ENCODE peak calls at places on chromosomes 7 and 10, in nine cellular contexts. S is mucosa of descending colon; T is esophagus squamous epithelium; A is cardiac fibroblast; Q is H9; J is CD4-positive, alpha-beta T cell; Y is fibroblast of villous mesenchyme; F is PC-9; I is WTC11. U is an unnamed sample.

GRCh38 chr10:35433851-35434426 is 97.6 kb downstream of the CCNY start:
- DNase-seq in S (no peak), T (no peak), A (peak; percentile 74), Q (no peak), J (no peak), Y (peak; percentile 90), F (no peak), I (no peak), U (no peak)

GRCh38 chr10:34187201-34187600 is 627.9 kb downstream of the PARD3 start:
- DNase-seq in S (no peak), T (no peak), A (peak; percentile 34), Q (no peak), J (no peak), Y (no peak), F (no peak), I (no peak), U (no peak)

GRCh38 chr7:16579216-16579615 is 52.6 kb downstream of the LRRC72 start:
- DNase-seq in S (no peak), T (no peak), A (no peak), Q (no peak), J (no peak), Y (no peak), F (no peak), I (no peak), U (no peak)

GRCh38 chr10:4127518-4128315 is 342.7 kb upstream of the KLF6 start:
- DNase-seq in S (no peak), T (no peak), A (no peak), Q (no peak), J (no peak), Y (peak; percentile 69), F (no peak), I (no peak), U (no peak)

GRCh38 chr10:21217107-21217506 is 308.4 kb downstream of the SKIDA1 start:
- DNase-seq in S (no peak), T (no peak), A (peak; percentile 54), Q (no peak), J (no peak), Y (no peak), F (no peak), I (no peak), U (no peak)

GRCh38 chr7:11437987-11438386 is 394.0 kb downstream of the THSD7A start:
- DNase-seq in S (no peak), T (no peak), A (peak; percentile 50), Q (no peak), J (no peak), Y (peak; percentile 87), F (no peak), I (no peak), U (no peak)

GRCh38 chr7:24817339-24817738 is 60.1 kb upstream of the GSDME start:
- DNase-seq in S (no peak), T (no peak), A (no peak), Q (no peak), J (no peak), Y (no peak), F (no peak), I (no peak), U (no peak)

GRCh38 chr7:82477733-82478515 is 34.3 kb upstream of the CACNA2D1 start:
- DNase-seq in S (no peak), T (no peak), A (no peak), Q (no peak), J (no peak), Y (no peak), F (no peak), I (no peak), U (no peak)

GRCh38 chr10:110827410-110827809 is 44.3 kb upstream of the PDCD4 start:
- DNase-seq in S (no peak), T (no peak), A (peak; percentile 26), Q (no peak), J (no peak), Y (peak; percentile 54), F (no peak), I (no peak), U (no peak)

GRCh38 chr10:77456414-77456813 is 181.2 kb downstream of the KCNMA1 start:
- DNase-seq in S (peak; percentile 55), T (no peak), A (no peak), Q (no peak), J (no peak), Y (no peak), F (no peak), I (no peak), U (no peak)

GRCh38 chr7:151110236-151110940 is 24.1 kb downstream of the AGAP3 start:
- DNase-seq in S (no peak), T (no peak), A (no peak), Q (no peak), J (no peak), Y (no peak), F (no peak), I (no peak), U (no peak)

GRCh38 chr10:22723343-22723779 is 9.0 kb upstream of the PIP4K2A start:
- DNase-seq in S (no peak), T (no peak), A (no peak), Q (no peak), J (no peak), Y (no peak), F (no peak), I (no peak), U (no peak)

GRCh38 chr7:87564290-87564963 is 36.3 kb downstream of the ABCB1 start:
- DNase-seq in S (peak; percentile 42), T (no peak), A (no peak), Q (peak; percentile 75), J (no peak), Y (no peak), F (peak; percentile 36), I (peak; percentile 56), U (no peak)

DNA sequence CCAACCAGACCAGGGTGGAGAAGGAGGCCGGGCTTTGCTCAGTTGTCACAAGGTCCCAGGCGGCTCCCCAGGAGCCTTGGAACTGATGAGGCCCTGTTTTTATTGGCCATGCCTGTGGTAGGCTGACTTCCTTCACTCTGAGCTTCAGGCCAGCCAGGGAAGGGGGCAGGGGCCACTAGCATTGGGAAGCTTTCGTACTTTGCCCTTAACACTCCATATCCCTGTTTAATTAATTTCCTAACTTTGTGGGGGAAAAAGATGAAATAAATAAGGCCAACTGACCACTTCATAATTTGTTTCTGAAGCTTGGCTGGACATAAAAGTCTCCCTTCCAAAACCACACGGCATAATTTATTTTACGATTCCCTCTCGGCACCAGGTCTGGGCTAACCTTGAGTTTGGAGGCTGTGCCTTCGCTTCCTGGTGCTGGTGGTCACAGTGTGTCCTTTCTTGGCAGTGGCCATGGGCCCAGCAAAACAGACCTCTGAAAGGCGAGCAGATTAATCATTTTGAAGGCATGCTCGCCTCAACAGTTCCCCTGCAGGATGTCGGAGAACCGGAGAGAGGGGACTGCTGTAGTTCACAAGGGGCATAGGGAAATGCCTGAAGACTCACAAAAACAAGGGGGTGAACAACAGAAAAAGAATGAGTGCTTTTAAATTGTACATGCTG is 965.9 kb downstream of the LRMDA start:
- DNase-seq in S (no peak), T (no peak), A (no peak), Q (no peak), J (no peak), Y (peak; percentile 20), F (no peak), I (no peak), U (no peak)
- TF ChIP-seq CTCF in S (no peak), T (no peak), A (no peak), Q (no peak), J (no peak), Y (no peak), F (no peak), I (no peak), U (no peak)

DNA sequence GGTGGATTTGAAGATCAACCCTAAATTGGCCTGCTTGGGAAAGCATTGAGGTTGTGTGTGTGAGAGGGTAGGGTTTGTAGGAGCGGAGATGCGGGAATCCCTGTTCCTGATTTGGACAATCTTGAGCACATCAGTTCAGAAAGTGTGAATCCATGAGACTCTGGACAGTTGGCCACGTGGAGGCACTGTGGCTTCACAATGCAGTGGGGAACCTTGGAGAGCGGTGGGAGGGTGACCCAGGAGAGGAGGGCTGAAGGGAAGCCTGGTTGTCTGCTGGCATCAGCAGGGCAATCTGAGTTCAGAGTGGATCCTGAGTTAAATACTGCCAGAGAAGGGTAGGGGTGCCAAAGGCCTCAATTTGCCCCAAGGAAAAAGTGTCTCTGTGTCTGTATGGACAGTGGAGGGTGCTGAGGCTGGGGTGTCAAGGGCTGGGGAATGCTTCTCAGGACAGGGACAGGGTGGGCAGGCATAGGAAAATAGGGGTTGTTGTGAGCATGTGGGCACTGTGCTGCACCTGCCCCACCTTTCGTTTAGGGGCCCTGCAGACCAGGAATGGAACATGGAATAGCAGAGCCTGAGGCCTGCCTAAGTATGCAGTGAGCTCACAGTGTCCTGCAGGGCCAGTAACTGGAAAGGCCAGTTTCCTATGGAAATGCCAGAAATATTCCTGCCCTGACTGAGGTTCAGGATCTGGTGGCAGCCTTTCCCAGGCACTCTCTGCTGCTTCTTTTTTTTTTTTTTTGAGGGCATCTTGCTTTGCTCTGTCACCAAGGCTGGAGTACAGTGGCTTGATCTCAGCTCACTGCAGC is 162.9 kb upstream of the PRSS58 start:
- DNase-seq in S (no peak), T (no peak), A (peak; percentile 13), Q (peak; percentile 40), J (no peak), Y (no peak), F (peak; percentile 79), I (peak; percentile 45), U (peak; percentile 76)
- TF ChIP-seq CTCF in S (no peak), T (no peak), A (peak; percentile 30), Q (peak; percentile 47), J (no peak), Y (peak; percentile 56), F (peak; percentile 59), I (no peak), U (no peak)

GRCh38 chr7:94366827-94367226 is 27.9 kb upstream of the COL1A2 start:
- DNase-seq in S (no peak), T (no peak), A (peak; percentile 47), Q (no peak), J (no peak), Y (peak; percentile 75), F (no peak), I (no peak), U (no peak)

GRCh38 chr7:94364816-94365215 is 29.9 kb upstream of the COL1A2 start:
- DNase-seq in S (no peak), T (no peak), A (no peak), Q (no peak), J (no peak), Y (peak; percentile 22), F (no peak), I (no peak), U (no peak)

GRCh38 chr7:94368371-94368791 is 26.3 kb upstream of the COL1A2 start:
- DNase-seq in S (no peak), T (no peak), A (peak; percentile 94), Q (no peak), J (no peak), Y (peak; percentile 94), F (no peak), I (no peak), U (no peak)

GRCh38 chr7:94367940-94368339 is 26.8 kb upstream of the COL1A2 start:
- DNase-seq in S (no peak), T (no peak), A (peak; percentile 64), Q (no peak), J (no peak), Y (no peak), F (no peak), I (no peak), U (no peak)

GRCh38 chr7:94366163-94366562 is 28.5 kb upstream of the COL1A2 start:
- DNase-seq in S (no peak), T (no peak), A (no peak), Q (no peak), J (no peak), Y (no peak), F (no peak), I (no peak), U (no peak)
- TF ChIP-seq CTCF in S (no peak), T (no peak), A (no peak), Q (no peak), J (no peak), Y (no peak), F (no peak), I (no peak), U (no peak)

GRCh38 chr10:28996345-28996744 is 292.5 kb upstream of the LYZL1 start:
- DNase-seq in S (no peak), T (no peak), A (no peak), Q (no peak), J (no peak), Y (no peak), F (no peak), I (no peak), U (no peak)
- TF ChIP-seq CTCF in S (no peak), T (no peak), A (no peak), Q (no peak), J (no peak), Y (no peak), F (no peak), I (no peak), U (no peak)